ENCODE peak calls at places on chromosomes 11 and 22, in eight cellular contexts. U is glutamatergic neuron; O is EL; G is central memory CD4-positive, alpha-beta T cell; I is colonic mucosa; N is NCI-H1105 treated with DMSO at 0.1 percent for 48 hours; S is body of pancreas; C is islet precursor cell. Z is an unnamed sample.

GRCh38 chr11:116742104-116742503 is 30.7 kb downstream of the BUD13 start:
- DNase-seq in U (no peak), O (no peak), G (no peak), I (no peak), N (no peak), S (no peak), C (no peak), Z (no peak)

GRCh38 chr11:19995131-19995530 is 165.1 kb downstream of the DBX1 start:
- DNase-seq in U (no peak), O (peak; percentile 77), G (no peak), I (no peak), N (no peak), S (no peak), C (peak; percentile 87), Z (peak; percentile 44)

GRCh38 chr11:93567406-93567819 is 24.2 kb upstream of the SMCO4 start:
- DNase-seq in U (no peak), O (peak; percentile 30), G (no peak), I (peak; percentile 50), N (no peak), S (peak; percentile 89), C (no peak), Z (no peak)

GRCh38 chr22:30333707-30334087 is 7.0 kb upstream of the TBC1D10A start:
- DNase-seq in U (no peak), O (no peak), G (no peak), I (no peak), N (no peak), S (no peak), C (no peak), Z (no peak)

GRCh38 chr11:9302448-9302847 is 11.9 kb downstream of the TMEM41B start:
- DNase-seq in U (no peak), O (no peak), G (no peak), I (no peak), N (no peak), S (no peak), C (no peak), Z (no peak)

GRCh38 chr22:45159652-45160462 is 3.9 kb upstream of the NUP50 start:
- DNase-seq in U (no peak), O (peak; percentile 23), G (no peak), I (peak; percentile 49), N (no peak), S (peak; percentile 60), C (no peak), Z (peak; percentile 61)

GRCh38 chr11:86068138-86068861 is 584 bp downstream of the PICALM start:
- DNase-seq in U (peak; percentile 51), O (peak; percentile 46), G (peak; percentile 31), I (peak; percentile 62), N (peak; percentile 45), S (peak; percentile 50), C (peak; percentile 63), Z (no peak)

GRCh38 chr11:117999354-117999993 is 13.3 kb downstream of the IL10RA start:
- DNase-seq in U (no peak), O (no peak), G (no peak), I (no peak), N (no peak), S (no peak), C (peak; percentile 46), Z (no peak)

GRCh38 chr11:1519028-1519736 is 32.6 kb upstream of the MOB2 start:
- DNase-seq in U (no peak), O (no peak), G (no peak), I (no peak), N (no peak), S (no peak), C (no peak), Z (no peak)

GRCh38 chr11:67667490-67668190 is 6.8 kb downstream of the ALDH3B2 start:
- DNase-seq in U (no peak), O (no peak), G (no peak), I (no peak), N (no peak), S (no peak), C (peak; percentile 58), Z (no peak)

GRCh38 chr22:37295946-37296345 is 13.6 kb downstream of the CYTH4 start:
- DNase-seq in U (no peak), O (no peak), G (no peak), I (no peak), N (no peak), S (no peak), C (no peak), Z (no peak)

Z was measured in LoVo.